ENCODE peak calls at places on chromosome 22, in four cellular contexts. Y, W, J and N are unnamed samples.

GRCh38 chr22:40746428-40747220 is 67.3 kb downstream of the MCHR1 start:
- DNase-seq in Y (no peak), W (no peak), J (no peak), N (no peak)

GRCh38 chr22:23164091-23164490 is 16.2 kb upstream of the BCR start:
- DNase-seq in J (no peak), W (no peak), Y (no peak), N (no peak)

GRCh38 chr22:24411256-24412004 is 16.0 kb upstream of the ADORA2A start:
- DNase-seq in J (peak), Y (no peak), W (no peak), N (no peak)

GRCh38 chr22:24972369-24972768 is 19.9 kb downstream of the KIAA1671 start:
- DNase-seq in J (no peak), W (no peak), Y (no peak), N (no peak)

GRCh38 chr22:44523981-44524759 is 26.1 kb upstream of the RTL6 start:
- DNase-seq in Y (peak), J (peak), W (no peak), N (no peak)

GRCh38 chr22:36734171-36735058 is 30.9 kb upstream of the CACNG2 start:
- DNase-seq in J (peak), W (no peak), Y (peak), N (peak)

GRCh38 chr22:37195921-37196320 is 7.9 kb upstream of the C1QTNF6 start:
- DNase-seq in J (peak), W (no peak), Y (no peak), N (no peak)

GRCh38 chr22:25123677-25124076 is 76.0 kb upstream of the CRYBB3 start:
- DNase-seq in Y (no peak), J (no peak), W (no peak), N (no peak)

GRCh38 chr22:29073618-29074275 is 912 bp downstream of the KREMEN1 start:
- DNase-seq in Y (peak), W (peak), J (no peak), N (no peak)

GRCh38 chr22:30245181-30245984 is 1.2 kb downstream of the LIF start:
- DNase-seq in W (no peak), Y (no peak), J (no peak), N (no peak)

GRCh38 chr22:26564672-26565071 is 25.3 kb downstream of the TPST2 start:
- DNase-seq in W (no peak), J (no peak), Y (no peak), N (no peak)

GRCh38 chr22:26585104-26585790 is 4.7 kb downstream of the TPST2 start:
- DNase-seq in W (no peak), J (peak), Y (no peak), N (no peak)

GRCh38 chr22:30968015-30968923 is at the start of gene MORC2:
- DNase-seq in W (peak), Y (no peak), J (no peak), N (no peak)

GRCh38 chr22:35987487-35987886 is 41.1 kb downstream of the RBFOX2 start:
- DNase-seq in W (no peak), Y (no peak), J (no peak), N (no peak)

GRCh38 chr22:26428515-26429457 is at the start of gene ASPHD2:
- DNase-seq in W (peak), J (no peak), Y (peak), N (peak)

GRCh38 chr22:19438286-19438685 is 5.9 kb downstream of the MRPL40 start:
- DNase-seq in J (no peak), Y (no peak), W (no peak), N (no peak)

GRCh38 chr22:27370281-27370680 is 431.3 kb downstream of the MN1 start:
- DNase-seq in W (no peak), J (no peak), Y (no peak), N (no peak)

GRCh38 chr22:37033605-37034430 is 14.3 kb downstream of the MPST start:
- DNase-seq in Y (no peak), J (no peak), W (no peak), N (no peak)

GRCh38 chr22:32803020-32803758 is 1.7 kb downstream of the TIMP3 start:
- DNase-seq in Y (peak), J (peak), W (no peak), N (no peak)

GRCh38 chr22:44023404-44024287 is 456 bp upstream of the PARVB start:
- DNase-seq in W (peak), J (peak), Y (peak), N (peak)

GRCh38 chr22:31332010-31332409 is 14.1 kb downstream of the PATZ1 start:
- DNase-seq in J (no peak), Y (no peak), W (no peak), N (no peak)

GRCh38 chr22:50342651-50343540 is at the start of gene PPP6R2:
- DNase-seq in J (peak), Y (peak), W (peak), N (peak)